ENCODE peak calls at places on chromosome 17, in nine cellular contexts. One of them, this sample, is unnamed. For H3K27me3, the result is how much of the 10 kb centered on the place peaks cover.

GRCh38 chr17:28661635-28662526 is at the start of the genes SDF2 and SUPT6H:
- DNase-seq in right lobe of liver: peak
- DNase-seq in heart right ventricle: peak
- DNase-seq in BE2C: peak
- DNase-seq in CD8-positive, alpha-beta T cell: peak
- DNase-seq in psoas muscle: peak
- DNase-seq in IMR-90: peak
- DNase-seq in brain microvascular endothelial cell: peak
- DNase-seq in MM.1S: peak
- DNase-seq in this sample: peak

GRCh38 chr17:48162305-48162934 is 54.9 kb downstream of the SNX11 start:
- DNase-seq in right lobe of liver: no peak
- DNase-seq in heart right ventricle: no peak
- DNase-seq in BE2C: no peak
- DNase-seq in CD8-positive, alpha-beta T cell: no peak
- DNase-seq in psoas muscle: no peak
- DNase-seq in IMR-90: no peak
- DNase-seq in brain microvascular endothelial cell: no peak
- DNase-seq in MM.1S: no peak
- DNase-seq in this sample: no peak

GRCh38 chr17:8189711-8190477 is at the start of gene BORCS6:
- DNase-seq in right lobe of liver: peak
- DNase-seq in heart right ventricle: peak
- DNase-seq in BE2C: peak
- DNase-seq in CD8-positive, alpha-beta T cell: peak
- DNase-seq in psoas muscle: peak
- DNase-seq in IMR-90: peak
- DNase-seq in brain microvascular endothelial cell: peak
- DNase-seq in MM.1S: peak
- DNase-seq in this sample: peak

GRCh38 chr17:16459271-16459670 is 32.7 kb downstream of the LRRC75A start:
- DNase-seq in right lobe of liver: no peak
- DNase-seq in heart right ventricle: no peak
- DNase-seq in BE2C: no peak
- DNase-seq in CD8-positive, alpha-beta T cell: no peak
- DNase-seq in psoas muscle: no peak
- DNase-seq in IMR-90: no peak
- DNase-seq in brain microvascular endothelial cell: no peak
- DNase-seq in MM.1S: no peak
- DNase-seq in this sample: no peak

GRCh38 chr17:80124351-80124981 is 22.5 kb downstream of the EIF4A3 start:
- DNase-seq in right lobe of liver: no peak
- DNase-seq in heart right ventricle: no peak
- DNase-seq in BE2C: no peak
- DNase-seq in CD8-positive, alpha-beta T cell: no peak
- DNase-seq in psoas muscle: no peak
- DNase-seq in IMR-90: peak
- DNase-seq in brain microvascular endothelial cell: no peak
- DNase-seq in MM.1S: no peak
- DNase-seq in this sample: no peak

GRCh38 chr17:79028496-79029326 is 4.7 kb downstream of the C1QTNF1 start:
- DNase-seq in right lobe of liver: no peak
- DNase-seq in heart right ventricle: no peak
- DNase-seq in BE2C: no peak
- DNase-seq in CD8-positive, alpha-beta T cell: no peak
- DNase-seq in psoas muscle: no peak
- DNase-seq in IMR-90: no peak
- DNase-seq in brain microvascular endothelial cell: no peak
- DNase-seq in MM.1S: no peak
- DNase-seq in this sample: no peak

GRCh38 chr17:50186661-50187402 is 14.6 kb downstream of the COL1A1 start:
- DNase-seq in right lobe of liver: no peak
- DNase-seq in heart right ventricle: no peak
- DNase-seq in BE2C: no peak
- DNase-seq in CD8-positive, alpha-beta T cell: no peak
- DNase-seq in psoas muscle: no peak
- DNase-seq in IMR-90: peak
- DNase-seq in brain microvascular endothelial cell: peak
- DNase-seq in MM.1S: no peak
- DNase-seq in this sample: no peak

GRCh38 chr17:15291674-15292361 is 26.7 kb upstream of the PMP22 start:
- DNase-seq in right lobe of liver: no peak
- DNase-seq in heart right ventricle: no peak
- DNase-seq in BE2C: no peak
- DNase-seq in CD8-positive, alpha-beta T cell: no peak
- DNase-seq in psoas muscle: no peak
- DNase-seq in IMR-90: peak
- DNase-seq in brain microvascular endothelial cell: no peak
- DNase-seq in MM.1S: no peak
- DNase-seq in this sample: no peak

GRCh38 chr17:74442670-74443515 is 11.0 kb downstream of the GPRC5C start:
- DNase-seq in right lobe of liver: peak
- DNase-seq in heart right ventricle: peak
- DNase-seq in BE2C: peak
- DNase-seq in CD8-positive, alpha-beta T cell: no peak
- DNase-seq in psoas muscle: peak
- DNase-seq in IMR-90: no peak
- DNase-seq in brain microvascular endothelial cell: no peak
- DNase-seq in MM.1S: no peak
- DNase-seq in this sample: peak

GRCh38 chr17:30309591-30309990 is 17.8 kb upstream of the BLMH start:
- DNase-seq in right lobe of liver: no peak
- DNase-seq in heart right ventricle: no peak
- DNase-seq in BE2C: no peak
- DNase-seq in CD8-positive, alpha-beta T cell: no peak
- DNase-seq in psoas muscle: no peak
- DNase-seq in IMR-90: no peak
- DNase-seq in brain microvascular endothelial cell: no peak
- DNase-seq in MM.1S: no peak
- DNase-seq in this sample: no peak

GRCh38 chr17:29667969-29668368 is 45.3 kb upstream of the CORO6 start:
- DNase-seq in right lobe of liver: no peak
- DNase-seq in heart right ventricle: no peak
- DNase-seq in BE2C: no peak
- DNase-seq in CD8-positive, alpha-beta T cell: no peak
- DNase-seq in psoas muscle: no peak
- DNase-seq in IMR-90: no peak
- DNase-seq in brain microvascular endothelial cell: no peak
- DNase-seq in MM.1S: no peak
- DNase-seq in this sample: no peak

GRCh38 chr17:60311186-60311585 is 80.7 kb downstream of the USP32 start:
- DNase-seq in right lobe of liver: no peak
- DNase-seq in heart right ventricle: no peak
- DNase-seq in BE2C: no peak
- DNase-seq in CD8-positive, alpha-beta T cell: no peak
- DNase-seq in psoas muscle: no peak
- DNase-seq in IMR-90: peak
- DNase-seq in brain microvascular endothelial cell: no peak
- DNase-seq in MM.1S: no peak
- DNase-seq in this sample: no peak

GRCh38 chr17:60314423-60314822 is 77.5 kb downstream of the USP32 start:
- DNase-seq in right lobe of liver: no peak
- DNase-seq in heart right ventricle: no peak
- DNase-seq in BE2C: no peak
- DNase-seq in CD8-positive, alpha-beta T cell: no peak
- DNase-seq in psoas muscle: no peak
- DNase-seq in IMR-90: no peak
- DNase-seq in brain microvascular endothelial cell: no peak
- DNase-seq in MM.1S: peak
- DNase-seq in this sample: no peak

GRCh38 chr17:60318830-60319229 is 73.1 kb downstream of the USP32 start:
- DNase-seq in right lobe of liver: no peak
- DNase-seq in heart right ventricle: no peak
- DNase-seq in BE2C: no peak
- DNase-seq in CD8-positive, alpha-beta T cell: no peak
- DNase-seq in psoas muscle: no peak
- DNase-seq in IMR-90: no peak
- DNase-seq in brain microvascular endothelial cell: no peak
- DNase-seq in MM.1S: no peak
- DNase-seq in this sample: no peak

GRCh38 chr17:60311936-60312335 is 80.0 kb downstream of the USP32 start:
- DNase-seq in right lobe of liver: no peak
- DNase-seq in heart right ventricle: no peak
- DNase-seq in BE2C: no peak
- DNase-seq in CD8-positive, alpha-beta T cell: no peak
- DNase-seq in psoas muscle: no peak
- DNase-seq in IMR-90: peak
- DNase-seq in brain microvascular endothelial cell: peak
- DNase-seq in MM.1S: no peak
- DNase-seq in this sample: no peak

GRCh38 chr17:60315650-60316049 is 76.3 kb downstream of the USP32 start:
- DNase-seq in right lobe of liver: no peak
- DNase-seq in heart right ventricle: no peak
- DNase-seq in BE2C: no peak
- DNase-seq in CD8-positive, alpha-beta T cell: no peak
- DNase-seq in psoas muscle: no peak
- DNase-seq in IMR-90: no peak
- DNase-seq in brain microvascular endothelial cell: no peak
- DNase-seq in MM.1S: peak
- DNase-seq in this sample: no peak
- TF ChIP-seq CTCF in right lobe of liver: peak
- TF ChIP-seq CTCF in heart right ventricle: no peak
- TF ChIP-seq CTCF in BE2C: peak
- TF ChIP-seq CTCF in CD8-positive, alpha-beta T cell: no peak
- TF ChIP-seq CTCF in psoas muscle: no peak
- TF ChIP-seq CTCF in IMR-90: peak
- TF ChIP-seq CTCF in brain microvascular endothelial cell: peak
- TF ChIP-seq CTCF in MM.1S: peak
- TF ChIP-seq CTCF in this sample: no peak

GRCh38 chr17:70454377-70454776 is 285.0 kb downstream of the KCNJ2 start:
- DNase-seq in right lobe of liver: no peak
- DNase-seq in heart right ventricle: no peak
- DNase-seq in BE2C: no peak
- DNase-seq in CD8-positive, alpha-beta T cell: no peak
- DNase-seq in psoas muscle: no peak
- DNase-seq in IMR-90: no peak
- DNase-seq in brain microvascular endothelial cell: no peak
- DNase-seq in MM.1S: no peak
- DNase-seq in this sample: no peak
- H3K4me3 ChIP-seq in right lobe of liver: no peak
- H3K4me3 ChIP-seq in heart right ventricle: no peak
- H3K4me3 ChIP-seq in BE2C: no peak
- H3K4me3 ChIP-seq in CD8-positive, alpha-beta T cell: no peak
- H3K4me3 ChIP-seq in psoas muscle: no peak
- H3K4me3 ChIP-seq in IMR-90: no peak
- H3K4me3 ChIP-seq in brain microvascular endothelial cell: no peak
- H3K4me3 ChIP-seq in MM.1S: no peak
- H3K4me3 ChIP-seq in this sample: no peak

DNA sequence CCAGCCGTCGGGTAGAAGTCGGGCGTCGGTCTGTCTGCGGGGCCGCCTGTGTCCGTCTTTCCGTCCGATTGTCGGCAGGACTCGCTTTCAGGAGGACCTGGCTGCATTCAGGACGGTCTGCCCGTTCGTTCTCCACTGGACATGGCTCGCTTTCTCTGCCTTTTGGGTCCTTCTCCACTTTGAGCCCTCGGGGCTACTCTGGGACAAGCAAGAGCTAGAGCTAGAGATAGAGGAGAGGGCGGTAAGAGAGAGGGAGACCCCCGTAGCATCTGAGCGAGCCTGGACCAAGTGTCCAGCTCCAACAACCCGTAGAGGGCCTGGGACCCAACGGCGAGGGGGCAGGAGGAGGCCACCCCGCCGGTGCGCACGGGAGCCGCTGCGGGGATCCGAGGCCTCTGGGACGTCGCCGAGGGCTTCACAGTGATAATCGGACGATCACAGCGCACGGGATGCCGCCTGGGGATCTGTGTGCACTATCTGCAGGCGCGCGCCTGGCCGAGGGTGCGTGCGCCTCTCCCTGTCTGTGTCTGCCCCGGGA is 4.5 kb downstream of the TBX4 start:
- DNase-seq in right lobe of liver: no peak
- DNase-seq in heart right ventricle: no peak
- DNase-seq in BE2C: no peak
- DNase-seq in CD8-positive, alpha-beta T cell: no peak
- DNase-seq in psoas muscle: no peak
- DNase-seq in IMR-90: no peak
- DNase-seq in brain microvascular endothelial cell: no peak
- DNase-seq in MM.1S: no peak
- DNase-seq in this sample: no peak
- H3K27me3 ChIP-seq in right lobe of liver: under half
- H3K27me3 ChIP-seq in heart right ventricle: half or more
- H3K27me3 ChIP-seq in BE2C: under half
- H3K27me3 ChIP-seq in CD8-positive, alpha-beta T cell: under half
- H3K27me3 ChIP-seq in psoas muscle: under half
- H3K27me3 ChIP-seq in IMR-90: half or more
- H3K27me3 ChIP-seq in brain microvascular endothelial cell: half or more
- H3K27me3 ChIP-seq in MM.1S: under half
- H3K27me3 ChIP-seq in this sample: half or more

DNA sequence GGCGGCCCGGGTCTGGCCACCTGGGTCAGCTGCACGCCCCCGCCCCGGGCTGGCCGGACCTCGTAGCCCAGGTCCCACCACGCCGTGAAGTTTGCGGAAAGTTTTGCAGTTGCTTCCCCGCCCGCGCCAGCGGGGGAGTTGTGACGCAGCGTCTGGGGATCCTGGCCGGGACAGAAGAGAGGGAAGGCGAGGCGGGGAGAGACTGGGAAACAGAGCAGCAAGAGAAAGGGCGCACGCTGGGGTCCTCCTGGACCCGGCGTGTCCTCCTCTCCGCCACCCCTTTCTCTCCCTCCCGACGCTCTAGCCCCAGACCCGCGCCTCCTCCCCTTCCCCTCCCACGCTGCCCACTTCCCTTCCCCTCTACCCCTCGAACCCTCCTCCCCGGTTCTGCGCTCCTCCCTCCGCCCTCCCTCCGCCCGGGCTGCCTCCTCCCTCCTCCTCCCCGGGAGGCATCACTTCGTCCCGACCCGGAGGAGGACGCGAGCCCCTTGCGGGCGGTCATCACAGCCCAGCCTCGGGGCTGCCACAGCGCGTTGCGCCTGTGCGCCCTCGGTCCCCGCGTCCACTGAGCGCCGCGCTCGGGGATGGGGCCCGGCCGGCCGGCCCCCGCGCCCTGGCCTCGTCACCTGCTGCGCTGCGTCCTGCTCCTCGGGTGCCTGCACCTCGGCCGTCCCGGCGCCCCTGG is at the start of gene MRC2:
- DNase-seq in right lobe of liver: peak
- DNase-seq in heart right ventricle: peak
- DNase-seq in BE2C: peak
- DNase-seq in CD8-positive, alpha-beta T cell: no peak
- DNase-seq in psoas muscle: peak
- DNase-seq in IMR-90: peak
- DNase-seq in brain microvascular endothelial cell: peak
- DNase-seq in MM.1S: no peak
- DNase-seq in this sample: peak
- TF ChIP-seq CTCF in right lobe of liver: no peak
- TF ChIP-seq CTCF in heart right ventricle: no peak
- TF ChIP-seq CTCF in BE2C: no peak
- TF ChIP-seq CTCF in CD8-positive, alpha-beta T cell: no peak
- TF ChIP-seq CTCF in psoas muscle: no peak
- TF ChIP-seq CTCF in IMR-90: no peak
- TF ChIP-seq CTCF in brain microvascular endothelial cell: peak
- TF ChIP-seq CTCF in MM.1S: no peak
- TF ChIP-seq CTCF in this sample: no peak

This sample was measured in dorsolateral prefrontal cortex.